ENCODE peak calls at places on chromosomes 2 and 18, in nine cellular contexts. One of them, this sample, is unnamed.

GRCh38 chr2:120388222-120389035 is 42.5 kb downstream of the INHBB start:
- DNase-seq in progenitor cell of endocrine pancreas: no peak
- DNase-seq in sigmoid colon: peak; percentile 5
- DNase-seq in lower leg skin: no peak
- DNase-seq in GM12878: no peak
- DNase-seq in GM10248: no peak
- DNase-seq in hepatocyte: no peak
- DNase-seq in pancreas: no peak
- DNase-seq in Calu3: no peak
- DNase-seq in this sample: no peak

GRCh38 chr2:143476421-143477084 is 347.3 kb downstream of the ARHGAP15 start:
- DNase-seq in progenitor cell of endocrine pancreas: no peak
- DNase-seq in sigmoid colon: no peak
- DNase-seq in lower leg skin: no peak
- DNase-seq in GM12878: no peak
- DNase-seq in GM10248: no peak
- DNase-seq in hepatocyte: no peak
- DNase-seq in pancreas: no peak
- DNase-seq in Calu3: no peak
- DNase-seq in this sample: no peak

GRCh38 chr2:37456479-37456878 is 112.0 kb downstream of the QPCT start:
- DNase-seq in progenitor cell of endocrine pancreas: no peak
- DNase-seq in sigmoid colon: no peak
- DNase-seq in lower leg skin: no peak
- DNase-seq in GM12878: no peak
- DNase-seq in GM10248: no peak
- DNase-seq in hepatocyte: no peak
- DNase-seq in pancreas: no peak
- DNase-seq in Calu3: no peak
- DNase-seq in this sample: no peak

GRCh38 chr2:239835056-239835455 is 190.1 kb downstream of the NDUFA10 start:
- DNase-seq in progenitor cell of endocrine pancreas: no peak
- DNase-seq in sigmoid colon: peak; percentile 46
- DNase-seq in lower leg skin: no peak
- DNase-seq in GM12878: no peak
- DNase-seq in GM10248: no peak
- DNase-seq in hepatocyte: no peak
- DNase-seq in pancreas: no peak
- DNase-seq in Calu3: no peak
- DNase-seq in this sample: no peak

GRCh38 chr2:129695496-129695895 is 284.0 kb upstream of the RAB6C start:
- DNase-seq in progenitor cell of endocrine pancreas: no peak
- DNase-seq in sigmoid colon: no peak
- DNase-seq in lower leg skin: no peak
- DNase-seq in GM12878: no peak
- DNase-seq in GM10248: no peak
- DNase-seq in hepatocyte: no peak
- DNase-seq in pancreas: no peak
- DNase-seq in Calu3: no peak
- DNase-seq in this sample: no peak

GRCh38 chr2:213958086-213958485 is 452.8 kb upstream of the VWC2L start:
- DNase-seq in progenitor cell of endocrine pancreas: no peak
- DNase-seq in sigmoid colon: no peak
- DNase-seq in lower leg skin: no peak
- DNase-seq in GM12878: no peak
- DNase-seq in GM10248: no peak
- DNase-seq in hepatocyte: no peak
- DNase-seq in pancreas: no peak
- DNase-seq in Calu3: no peak
- DNase-seq in this sample: no peak

GRCh38 chr18:13604751-13605150 is 121.6 kb downstream of the FAM210A start:
- DNase-seq in progenitor cell of endocrine pancreas: no peak
- DNase-seq in sigmoid colon: no peak
- DNase-seq in lower leg skin: no peak
- DNase-seq in GM12878: no peak
- DNase-seq in GM10248: no peak
- DNase-seq in hepatocyte: no peak
- DNase-seq in pancreas: no peak
- DNase-seq in Calu3: no peak
- DNase-seq in this sample: no peak

GRCh38 chr2:10414591-10414990 is 33.5 kb downstream of the ODC1 start:
- DNase-seq in progenitor cell of endocrine pancreas: no peak
- DNase-seq in sigmoid colon: no peak
- DNase-seq in lower leg skin: no peak
- DNase-seq in GM12878: no peak
- DNase-seq in GM10248: no peak
- DNase-seq in hepatocyte: no peak
- DNase-seq in pancreas: no peak
- DNase-seq in Calu3: no peak
- DNase-seq in this sample: no peak

GRCh38 chr2:132009874-132010521 is 151.8 kb downstream of the ANKRD30BL start:
- DNase-seq in progenitor cell of endocrine pancreas: no peak
- DNase-seq in sigmoid colon: no peak
- DNase-seq in lower leg skin: no peak
- DNase-seq in GM12878: no peak
- DNase-seq in GM10248: no peak
- DNase-seq in hepatocyte: peak; percentile 2
- DNase-seq in pancreas: no peak
- DNase-seq in Calu3: peak; percentile 3
- DNase-seq in this sample: peak; percentile 10

GRCh38 chr2:219209236-219209635 is 2.7 kb downstream of the ZFAND2B start:
- DNase-seq in progenitor cell of endocrine pancreas: no peak
- DNase-seq in sigmoid colon: peak; percentile 63
- DNase-seq in lower leg skin: no peak
- DNase-seq in GM12878: no peak
- DNase-seq in GM10248: no peak
- DNase-seq in hepatocyte: no peak
- DNase-seq in pancreas: no peak
- DNase-seq in Calu3: no peak
- DNase-seq in this sample: no peak

GRCh38 chr2:122055541-122055940 is 300.1 kb downstream of the TSN start:
- DNase-seq in progenitor cell of endocrine pancreas: no peak
- DNase-seq in sigmoid colon: no peak
- DNase-seq in lower leg skin: no peak
- DNase-seq in GM12878: no peak
- DNase-seq in GM10248: no peak
- DNase-seq in hepatocyte: no peak
- DNase-seq in pancreas: no peak
- DNase-seq in Calu3: no peak
- DNase-seq in this sample: no peak

GRCh38 chr2:139685590-139685989 is 905.4 kb upstream of the NXPH2 start:
- DNase-seq in progenitor cell of endocrine pancreas: no peak
- DNase-seq in sigmoid colon: no peak
- DNase-seq in lower leg skin: no peak
- DNase-seq in GM12878: no peak
- DNase-seq in GM10248: no peak
- DNase-seq in hepatocyte: no peak
- DNase-seq in pancreas: no peak
- DNase-seq in Calu3: no peak
- DNase-seq in this sample: no peak

GRCh38 chr2:159153463-159153862 is 133.0 kb downstream of the WDSUB1 start:
- DNase-seq in progenitor cell of endocrine pancreas: no peak
- DNase-seq in sigmoid colon: no peak
- DNase-seq in lower leg skin: no peak
- DNase-seq in GM12878: no peak
- DNase-seq in GM10248: no peak
- DNase-seq in hepatocyte: no peak
- DNase-seq in pancreas: no peak
- DNase-seq in Calu3: peak; percentile 68
- DNase-seq in this sample: no peak

GRCh38 chr18:8607776-8608682 is 1.2 kb upstream of the RAB12 start:
- DNase-seq in progenitor cell of endocrine pancreas: no peak
- DNase-seq in sigmoid colon: no peak
- DNase-seq in lower leg skin: no peak
- DNase-seq in GM12878: peak; percentile 71
- DNase-seq in GM10248: no peak
- DNase-seq in hepatocyte: no peak
- DNase-seq in pancreas: no peak
- DNase-seq in Calu3: no peak
- DNase-seq in this sample: no peak

GRCh38 chr2:236746833-236747232 is 177.2 kb downstream of the ACKR3 start:
- DNase-seq in progenitor cell of endocrine pancreas: no peak
- DNase-seq in sigmoid colon: no peak
- DNase-seq in lower leg skin: no peak
- DNase-seq in GM12878: no peak
- DNase-seq in GM10248: no peak
- DNase-seq in hepatocyte: no peak
- DNase-seq in pancreas: no peak
- DNase-seq in Calu3: no peak
- DNase-seq in this sample: no peak

GRCh38 chr18:8858888-8859511 is 153.6 kb downstream of the MTCL1 start:
- DNase-seq in progenitor cell of endocrine pancreas: no peak
- DNase-seq in sigmoid colon: no peak
- DNase-seq in lower leg skin: peak; percentile 22
- DNase-seq in GM12878: no peak
- DNase-seq in GM10248: no peak
- DNase-seq in hepatocyte: peak; percentile 56
- DNase-seq in pancreas: no peak
- DNase-seq in Calu3: peak; percentile 20
- DNase-seq in this sample: no peak

GRCh38 chr2:176419591-176420071 is 150.4 kb downstream of the MTX2 start:
- DNase-seq in progenitor cell of endocrine pancreas: no peak
- DNase-seq in sigmoid colon: no peak
- DNase-seq in lower leg skin: no peak
- DNase-seq in GM12878: no peak
- DNase-seq in GM10248: no peak
- DNase-seq in hepatocyte: no peak
- DNase-seq in pancreas: no peak
- DNase-seq in Calu3: no peak
- DNase-seq in this sample: no peak

GRCh38 chr2:218060122-218060521 is 8.9 kb upstream of the RUFY4 start:
- DNase-seq in progenitor cell of endocrine pancreas: no peak
- DNase-seq in sigmoid colon: no peak
- DNase-seq in lower leg skin: no peak
- DNase-seq in GM12878: no peak
- DNase-seq in GM10248: no peak
- DNase-seq in hepatocyte: no peak
- DNase-seq in pancreas: peak; percentile 3
- DNase-seq in Calu3: no peak
- DNase-seq in this sample: no peak

GRCh38 chr2:84705858-84706257 is 175.0 kb downstream of the TRABD2A start:
- DNase-seq in progenitor cell of endocrine pancreas: no peak
- DNase-seq in sigmoid colon: no peak
- DNase-seq in lower leg skin: no peak
- DNase-seq in GM12878: no peak
- DNase-seq in GM10248: no peak
- DNase-seq in hepatocyte: no peak
- DNase-seq in pancreas: no peak
- DNase-seq in Calu3: no peak
- DNase-seq in this sample: no peak

GRCh38 chr2:37005118-37005868 is 39.0 kb upstream of the STRN start:
- DNase-seq in progenitor cell of endocrine pancreas: no peak
- DNase-seq in sigmoid colon: no peak
- DNase-seq in lower leg skin: no peak
- DNase-seq in GM12878: peak; percentile 64
- DNase-seq in GM10248: peak; percentile 31
- DNase-seq in hepatocyte: peak; percentile 28
- DNase-seq in pancreas: no peak
- DNase-seq in Calu3: peak; percentile 11
- DNase-seq in this sample: no peak

GRCh38 chr2:200944467-200945394 is 18.7 kb downstream of the ORC2 start:
- DNase-seq in progenitor cell of endocrine pancreas: no peak
- DNase-seq in sigmoid colon: no peak
- DNase-seq in lower leg skin: no peak
- DNase-seq in GM12878: no peak
- DNase-seq in GM10248: peak; percentile 34
- DNase-seq in hepatocyte: peak; percentile 66
- DNase-seq in pancreas: no peak
- DNase-seq in Calu3: peak; percentile 75
- DNase-seq in this sample: no peak
- TF ChIP-seq CTCF in progenitor cell of endocrine pancreas: no peak
- TF ChIP-seq CTCF in sigmoid colon: no peak
- TF ChIP-seq CTCF in lower leg skin: no peak
- TF ChIP-seq CTCF in GM12878: no peak
- TF ChIP-seq CTCF in GM10248: no peak
- TF ChIP-seq CTCF in hepatocyte: no peak
- TF ChIP-seq CTCF in pancreas: no peak
- TF ChIP-seq CTCF in Calu3: no peak
- TF ChIP-seq CTCF in this sample: no peak

GRCh38 chr2:29676886-29677453 is 244.4 kb downstream of the ALK start:
- DNase-seq in progenitor cell of endocrine pancreas: no peak
- DNase-seq in sigmoid colon: no peak
- DNase-seq in lower leg skin: no peak
- DNase-seq in GM12878: no peak
- DNase-seq in GM10248: no peak
- DNase-seq in hepatocyte: no peak
- DNase-seq in pancreas: no peak
- DNase-seq in Calu3: no peak
- DNase-seq in this sample: no peak
- TF ChIP-seq CTCF in progenitor cell of endocrine pancreas: no peak
- TF ChIP-seq CTCF in sigmoid colon: no peak
- TF ChIP-seq CTCF in lower leg skin: no peak
- TF ChIP-seq CTCF in GM12878: no peak
- TF ChIP-seq CTCF in GM10248: no peak
- TF ChIP-seq CTCF in hepatocyte: no peak
- TF ChIP-seq CTCF in pancreas: no peak
- TF ChIP-seq CTCF in Calu3: no peak
- TF ChIP-seq CTCF in this sample: no peak

DNA sequence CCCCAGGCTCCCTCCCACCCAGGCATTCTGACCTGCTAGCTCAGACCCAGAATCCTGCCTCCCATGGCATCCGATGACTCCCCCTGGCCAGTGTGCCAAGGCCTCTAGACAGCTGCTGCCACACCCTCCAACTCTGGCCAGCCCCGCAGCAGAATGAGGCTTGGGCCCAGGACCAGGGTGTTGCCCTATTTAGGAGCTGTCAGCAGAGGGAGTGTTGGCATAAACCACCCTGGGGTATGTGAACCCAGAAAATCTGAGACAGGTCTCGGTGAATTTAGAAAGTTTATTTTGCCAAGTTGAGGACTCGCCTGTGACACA is 134.3 kb downstream of the KLHL29 start:
- DNase-seq in progenitor cell of endocrine pancreas: no peak
- DNase-seq in sigmoid colon: no peak
- DNase-seq in lower leg skin: no peak
- DNase-seq in GM12878: no peak
- DNase-seq in GM10248: no peak
- DNase-seq in hepatocyte: no peak
- DNase-seq in pancreas: no peak
- DNase-seq in Calu3: peak; percentile 29
- DNase-seq in this sample: no peak
- TF ChIP-seq CTCF in progenitor cell of endocrine pancreas: no peak
- TF ChIP-seq CTCF in sigmoid colon: no peak
- TF ChIP-seq CTCF in lower leg skin: no peak
- TF ChIP-seq CTCF in GM12878: no peak
- TF ChIP-seq CTCF in GM10248: no peak
- TF ChIP-seq CTCF in hepatocyte: no peak
- TF ChIP-seq CTCF in pancreas: no peak
- TF ChIP-seq CTCF in Calu3: no peak
- TF ChIP-seq CTCF in this sample: no peak

DNA sequence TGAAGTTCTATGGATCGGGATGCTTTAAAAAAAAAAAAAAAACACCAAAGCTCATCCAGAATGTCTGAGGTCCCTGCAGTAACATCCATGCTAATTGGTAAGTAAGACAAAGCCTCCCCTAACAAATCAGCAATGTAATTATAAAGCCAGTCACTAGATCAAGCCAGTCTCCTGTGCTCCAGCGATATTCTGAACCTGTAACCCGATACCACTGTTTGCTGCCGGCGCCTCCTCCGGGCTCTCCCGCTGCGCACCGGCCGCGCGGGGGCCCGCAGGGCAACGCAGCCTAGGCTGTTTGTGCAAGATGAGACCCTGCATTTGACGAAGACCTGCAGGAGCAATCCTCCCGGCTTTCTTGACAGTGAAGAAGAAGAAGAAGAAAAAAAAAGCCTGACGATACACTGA is 8.7 kb downstream of the SERTAD2 start:
- DNase-seq in progenitor cell of endocrine pancreas: peak; percentile 35
- DNase-seq in sigmoid colon: peak; percentile 80
- DNase-seq in lower leg skin: no peak
- DNase-seq in GM12878: no peak
- DNase-seq in GM10248: no peak
- DNase-seq in hepatocyte: peak; percentile 73
- DNase-seq in pancreas: peak; percentile 50
- DNase-seq in Calu3: peak; percentile 69
- DNase-seq in this sample: peak; percentile 61
- TF ChIP-seq CTCF in progenitor cell of endocrine pancreas: peak; percentile 20
- TF ChIP-seq CTCF in sigmoid colon: no peak
- TF ChIP-seq CTCF in lower leg skin: no peak
- TF ChIP-seq CTCF in GM12878: peak; percentile 20
- TF ChIP-seq CTCF in GM10248: no peak
- TF ChIP-seq CTCF in hepatocyte: peak; percentile 14
- TF ChIP-seq CTCF in pancreas: no peak
- TF ChIP-seq CTCF in Calu3: no peak
- TF ChIP-seq CTCF in this sample: no peak

This sample was measured in endothelial cell.